ENCODE peak calls at places on chromosomes 2 and 18, in five cellular contexts. One of them, this sample, is unnamed.

GRCh38 chr2:237488901-237489860 is 2.1 kb downstream of the MLPH start:
- DNase-seq in heart left ventricle: no peak
- DNase-seq in anterior cingulate cortex: no peak
- DNase-seq in T follicular helper cell: no peak
- DNase-seq in mesendoderm: peak
- DNase-seq in this sample: no peak

GRCh38 chr18:25080988-25081387 is 271.0 kb downstream of the ZNF521 start:
- DNase-seq in heart left ventricle: no peak
- DNase-seq in mesendoderm: no peak
- DNase-seq in T follicular helper cell: no peak
- DNase-seq in anterior cingulate cortex: no peak
- DNase-seq in this sample: no peak

GRCh38 chr18:75213610-75214009 is 3.0 kb downstream of the TSHZ1 start:
- DNase-seq in heart left ventricle: no peak
- DNase-seq in mesendoderm: no peak
- DNase-seq in anterior cingulate cortex: no peak
- DNase-seq in T follicular helper cell: no peak
- DNase-seq in this sample: no peak

GRCh38 chr2:189104926-189105325 is 74.6 kb downstream of the COL5A2 start:
- DNase-seq in mesendoderm: no peak
- DNase-seq in T follicular helper cell: no peak
- DNase-seq in heart left ventricle: no peak
- DNase-seq in anterior cingulate cortex: no peak
- DNase-seq in this sample: no peak

GRCh38 chr2:144515425-144515693 is 4.6 kb downstream of the ZEB2 start:
- DNase-seq in anterior cingulate cortex: no peak
- DNase-seq in heart left ventricle: no peak
- DNase-seq in mesendoderm: no peak
- DNase-seq in T follicular helper cell: no peak
- DNase-seq in this sample: no peak

GRCh38 chr18:22606563-22607283 is 189.0 kb upstream of the CTAGE1 start:
- DNase-seq in mesendoderm: peak
- DNase-seq in T follicular helper cell: no peak
- DNase-seq in anterior cingulate cortex: no peak
- DNase-seq in heart left ventricle: no peak
- DNase-seq in this sample: no peak

GRCh38 chr2:96527052-96527964 is 9.2 kb upstream of the ARID5A start:
- DNase-seq in mesendoderm: peak
- DNase-seq in heart left ventricle: no peak
- DNase-seq in T follicular helper cell: no peak
- DNase-seq in anterior cingulate cortex: no peak
- DNase-seq in this sample: no peak

GRCh38 chr2:40416486-40416885 is 35.4 kb downstream of the SLC8A1 start:
- DNase-seq in heart left ventricle: no peak
- DNase-seq in mesendoderm: no peak
- DNase-seq in anterior cingulate cortex: no peak
- DNase-seq in T follicular helper cell: no peak
- DNase-seq in this sample: no peak

GRCh38 chr18:8890957-8891464 is 185.7 kb downstream of the MTCL1 start:
- DNase-seq in anterior cingulate cortex: no peak
- DNase-seq in mesendoderm: peak
- DNase-seq in heart left ventricle: no peak
- DNase-seq in T follicular helper cell: no peak
- DNase-seq in this sample: no peak

GRCh38 chr18:463442-464310 is 36.8 kb downstream of the COLEC12 start:
- DNase-seq in heart left ventricle: no peak
- DNase-seq in mesendoderm: peak
- DNase-seq in anterior cingulate cortex: no peak
- DNase-seq in T follicular helper cell: no peak
- DNase-seq in this sample: no peak

GRCh38 chr2:225310745-225311144 is 88.8 kb upstream of the NYAP2 start:
- DNase-seq in T follicular helper cell: no peak
- DNase-seq in anterior cingulate cortex: no peak
- DNase-seq in heart left ventricle: no peak
- DNase-seq in mesendoderm: no peak
- DNase-seq in this sample: no peak

This sample was measured in HuH-7.